ENCODE peak calls at places on chromosomes 16 and 17, in five cellular contexts. One of them, this sample, is unnamed.

GRCh38 chr16:2040450-2041105 is 7.1 kb downstream of the NTHL1 start:
- DNase-seq in neuronal stem cell: no peak
- DNase-seq in hypothalamus: no peak
- DNase-seq in activated CD8-positive, alpha-beta memory T cell treated with anti-CD3 and anti-CD28 coated beads, Interleukin-2, amount 10 ng/mL, durations not matched to agents 7 days and 5 days: no peak
- DNase-seq in Calu3: no peak
- DNase-seq in this sample: no peak

GRCh38 chr16:74455619-74456289 is 34.5 kb upstream of the CLEC18B start:
- DNase-seq in neuronal stem cell: no peak
- DNase-seq in hypothalamus: no peak
- DNase-seq in activated CD8-positive, alpha-beta memory T cell treated with anti-CD3 and anti-CD28 coated beads, Interleukin-2, amount 10 ng/mL, durations not matched to agents 7 days and 5 days: no peak
- DNase-seq in Calu3: no peak
- DNase-seq in this sample: peak; percentile 27

GRCh38 chr16:26816885-26817571 is 249.7 kb upstream of the C16orf82 start:
- DNase-seq in neuronal stem cell: no peak
- DNase-seq in hypothalamus: no peak
- DNase-seq in activated CD8-positive, alpha-beta memory T cell treated with anti-CD3 and anti-CD28 coated beads, Interleukin-2, amount 10 ng/mL, durations not matched to agents 7 days and 5 days: peak; percentile 42
- DNase-seq in Calu3: no peak
- DNase-seq in this sample: no peak

GRCh38 chr17:46063239-46063638 is 64.2 kb downstream of the STH start:
- DNase-seq in neuronal stem cell: no peak
- DNase-seq in hypothalamus: no peak
- DNase-seq in activated CD8-positive, alpha-beta memory T cell treated with anti-CD3 and anti-CD28 coated beads, Interleukin-2, amount 10 ng/mL, durations not matched to agents 7 days and 5 days: no peak
- DNase-seq in Calu3: no peak
- DNase-seq in this sample: no peak

GRCh38 chr17:15651583-15652110 is 32.1 kb upstream of the FBXW10B start:
- DNase-seq in neuronal stem cell: peak; percentile 37
- DNase-seq in hypothalamus: peak; percentile 38
- DNase-seq in activated CD8-positive, alpha-beta memory T cell treated with anti-CD3 and anti-CD28 coated beads, Interleukin-2, amount 10 ng/mL, durations not matched to agents 7 days and 5 days: peak; percentile 51
- DNase-seq in Calu3: peak; percentile 87
- DNase-seq in this sample: peak; percentile 99

GRCh38 chr16:51569204-51569911 is 418.3 kb upstream of the SALL1 start:
- DNase-seq in neuronal stem cell: no peak
- DNase-seq in hypothalamus: no peak
- DNase-seq in activated CD8-positive, alpha-beta memory T cell treated with anti-CD3 and anti-CD28 coated beads, Interleukin-2, amount 10 ng/mL, durations not matched to agents 7 days and 5 days: no peak
- DNase-seq in Calu3: peak; percentile 6
- DNase-seq in this sample: no peak

GRCh38 chr17:64326420-64327054 is 63.5 kb upstream of the TEX2 start:
- DNase-seq in neuronal stem cell: no peak
- DNase-seq in hypothalamus: no peak
- DNase-seq in activated CD8-positive, alpha-beta memory T cell treated with anti-CD3 and anti-CD28 coated beads, Interleukin-2, amount 10 ng/mL, durations not matched to agents 7 days and 5 days: no peak
- DNase-seq in Calu3: peak; percentile 10
- DNase-seq in this sample: no peak

GRCh38 chr16:56355221-56355620 is 70.1 kb downstream of the AMFR start:
- DNase-seq in neuronal stem cell: no peak
- DNase-seq in hypothalamus: no peak
- DNase-seq in activated CD8-positive, alpha-beta memory T cell treated with anti-CD3 and anti-CD28 coated beads, Interleukin-2, amount 10 ng/mL, durations not matched to agents 7 days and 5 days: no peak
- DNase-seq in Calu3: no peak
- DNase-seq in this sample: no peak

GRCh38 chr16:68658974-68659360 is 13.9 kb downstream of the CDH3 start:
- DNase-seq in neuronal stem cell: no peak
- DNase-seq in hypothalamus: no peak
- DNase-seq in activated CD8-positive, alpha-beta memory T cell treated with anti-CD3 and anti-CD28 coated beads, Interleukin-2, amount 10 ng/mL, durations not matched to agents 7 days and 5 days: no peak
- DNase-seq in Calu3: no peak
- DNase-seq in this sample: no peak

This sample was measured in small intestine.